ENCODE peak calls at places on chromosomes 7 and 10, in seven cellular contexts. I is H9, G is IMR-90, U is H1, E is mesenchymal stem cell, T is mesendoderm, R is trophoblast cell. S is an unnamed sample.

GRCh38 chr7:47792521-47793121 is 155.6 kb downstream of the PKD1L1 start:
- DNase-seq in R (no peak), U (no peak), E (no peak), T (peak; percentile 40), I (no peak), G (no peak), S (no peak)

GRCh38 chr7:154497751-154498150 is 445.6 kb downstream of the DPP6 start:
- DNase-seq in I (no peak), R (no peak), E (no peak), G (no peak), U (no peak), T (no peak), S (no peak)

GRCh38 chr10:31083765-31084184 is 52.1 kb upstream of the ZNF438 start:
- DNase-seq in G (peak; percentile 39), T (peak; percentile 89), U (peak; percentile 76), I (peak; percentile 64), R (peak; percentile 9), E (peak; percentile 42), S (no peak)

GRCh38 chr7:151243045-151243349 is 5.5 kb downstream of the SMARCD3 start:
- DNase-seq in I (no peak), G (no peak), U (no peak), R (no peak), T (no peak), E (no peak), S (no peak)

GRCh38 chr10:110843031-110843430 is 28.7 kb upstream of the PDCD4 start:
- DNase-seq in T (no peak), I (no peak), R (no peak), U (no peak), E (no peak), G (no peak), S (no peak)

GRCh38 chr10:69421611-69422308 is 5.0 kb upstream of the TACR2 start:
- DNase-seq in U (no peak), G (peak; percentile 41), R (no peak), T (no peak), E (peak; percentile 66), I (no peak), S (no peak)

GRCh38 chr10:133532871-133533270 is 5.7 kb downstream of the CYP2E1 start:
- DNase-seq in R (no peak), G (no peak), I (no peak), E (no peak), T (no peak), U (no peak), S (no peak)

GRCh38 chr7:148507741-148508285 is 82.8 kb upstream of the C7orf33 start:
- DNase-seq in T (no peak), I (no peak), U (no peak), R (no peak), G (no peak), E (no peak), S (no peak)

GRCh38 chr7:39894904-39895303 is 55.2 kb upstream of the CDK13 start:
- DNase-seq in T (no peak), R (no peak), G (peak; percentile 13), E (no peak), U (peak; percentile 40), I (no peak), S (no peak)

GRCh38 chr10:70508912-70509366 is 30.4 kb downstream of the PALD1 start:
- DNase-seq in I (peak; percentile 67), T (peak; percentile 43), G (peak; percentile 28), U (peak; percentile 60), E (peak; percentile 52), R (no peak), S (no peak)

GRCh38 chr10:14486777-14487510 is 156.2 kb upstream of the FRMD4A start:
- DNase-seq in U (peak; percentile 43), G (peak; percentile 94), E (no peak), T (peak; percentile 35), R (no peak), I (no peak), S (no peak)

GRCh38 chr10:30002438-30003266 is 56.7 kb downstream of the JCAD start:
- DNase-seq in U (peak; percentile 83), E (peak; percentile 79), I (peak; percentile 92), T (peak; percentile 91), G (peak; percentile 70), R (peak; percentile 71), S (peak; percentile 55)

GRCh38 chr10:53122265-53122664 is 349.7 kb upstream of the MBL2 start:
- DNase-seq in I (no peak), T (no peak), G (no peak), E (no peak), U (no peak), R (peak; percentile 12), S (no peak)

DNA sequence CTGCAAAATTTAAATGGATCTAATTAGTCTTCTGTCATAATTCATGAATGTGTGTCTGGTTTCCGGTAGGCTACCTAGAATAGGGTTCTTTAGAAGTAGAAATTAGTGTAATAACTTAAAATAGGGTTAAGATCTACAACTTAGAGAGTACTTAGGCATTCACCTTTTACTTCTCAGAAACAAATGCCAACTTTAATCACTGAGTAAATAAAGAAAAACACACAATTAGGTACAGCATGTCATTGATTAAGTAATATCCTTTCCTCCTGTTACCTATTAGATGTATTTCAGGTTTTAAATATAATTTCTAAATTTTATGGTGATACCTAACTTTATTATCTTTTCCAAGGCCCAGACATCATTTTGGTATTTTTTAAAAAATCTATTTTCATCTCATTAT is 9.3 kb downstream of the ANKRD7 start:
- DNase-seq in U (no peak), R (no peak), G (no peak), I (no peak), T (no peak), E (no peak), S (no peak)
- H2BK5ac ChIP-seq in U (no peak overlapping the region), R (no peak overlapping the region), G (no peak overlapping the region), I (no peak overlapping the region), T (no peak overlapping the region), E (no peak overlapping the region), S (no peak overlapping the region)

DNA sequence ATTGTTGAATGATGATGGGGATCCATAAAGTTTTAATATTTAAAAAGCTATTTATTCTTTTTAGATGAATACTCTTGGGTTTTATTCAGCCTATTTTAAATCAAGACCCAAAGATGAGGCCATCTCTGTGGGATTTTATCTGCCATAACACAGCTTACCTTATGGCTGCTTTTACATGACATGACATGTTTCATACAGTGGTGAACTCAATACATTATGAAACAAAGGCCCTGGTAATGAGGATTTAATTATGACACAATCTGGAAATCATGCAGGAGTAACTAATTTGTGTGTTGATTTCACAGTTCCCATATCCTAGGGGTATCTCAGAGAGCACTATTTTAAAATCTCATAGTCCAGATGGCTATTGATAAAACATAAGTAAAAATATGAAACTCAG is 661.8 kb upstream of the FZD8 start:
- DNase-seq in U (no peak), E (no peak), R (no peak), T (no peak), G (no peak), I (no peak), S (no peak)
- H2BK5ac ChIP-seq in U (no peak overlapping the region), E (no peak overlapping the region), R (no peak overlapping the region), T (no peak overlapping the region), G (no peak overlapping the region), I (no peak overlapping the region), S (no peak overlapping the region)

DNA sequence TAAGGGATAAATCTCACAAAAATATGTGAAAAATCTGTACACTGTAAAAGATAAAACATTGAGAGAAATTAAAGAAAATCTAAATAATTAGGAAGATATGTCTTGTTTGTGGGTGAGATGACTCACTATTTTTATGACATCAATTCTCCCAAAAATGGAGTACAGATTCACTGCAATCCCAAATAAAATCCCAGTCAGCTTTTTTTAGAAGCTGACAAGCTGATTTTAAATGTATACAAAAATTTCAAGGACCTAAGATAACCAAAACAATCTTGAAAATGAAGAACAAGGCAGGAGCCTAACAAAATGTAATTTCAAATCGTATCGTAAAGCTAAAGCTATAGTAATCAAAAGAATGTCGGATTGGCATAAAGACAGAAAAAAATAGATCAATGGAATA is 458.1 kb downstream of the GRID1 start:
- DNase-seq in G (no peak), E (no peak), I (no peak), R (no peak), T (no peak), U (no peak), S (no peak)
- H2BK5ac ChIP-seq in G (no peak overlapping the region), E (no peak overlapping the region), I (no peak overlapping the region), R (no peak overlapping the region), T (no peak overlapping the region), U (no peak overlapping the region), S (no peak overlapping the region)

GRCh38 chr10:18162021-18162631 is 21.9 kb downstream of the CACNB2 start:
- DNase-seq in E (no peak), G (no peak), T (no peak), I (no peak), U (no peak), R (no peak), S (no peak)

GRCh38 chr10:18159596-18159995 is 19.4 kb downstream of the CACNB2 start:
- DNase-seq in R (no peak), E (no peak), T (no peak), G (no peak), U (no peak), I (no peak), S (no peak)

GRCh38 chr10:18158698-18159342 is 18.6 kb downstream of the CACNB2 start:
- DNase-seq in G (peak; percentile 37), I (no peak), U (no peak), E (no peak), R (no peak), T (no peak), S (no peak)

GRCh38 chr10:18164771-18165361 is 24.6 kb downstream of the CACNB2 start:
- DNase-seq in E (peak; percentile 70), R (no peak), I (no peak), G (peak; percentile 97), U (no peak), T (no peak), S (no peak)

GRCh38 chr10:18164093-18164492 is 23.9 kb downstream of the CACNB2 start:
- DNase-seq in T (no peak), I (no peak), U (no peak), R (no peak), E (peak; percentile 86), G (peak; percentile 91), S (no peak)
- H2BK5ac ChIP-seq in T (no peak overlapping the region), I (no peak overlapping the region), U (no peak overlapping the region), R (no peak overlapping the region), E (no peak overlapping the region), G (peak overlapping the region; percentile 71), S (no peak overlapping the region)

DNA sequence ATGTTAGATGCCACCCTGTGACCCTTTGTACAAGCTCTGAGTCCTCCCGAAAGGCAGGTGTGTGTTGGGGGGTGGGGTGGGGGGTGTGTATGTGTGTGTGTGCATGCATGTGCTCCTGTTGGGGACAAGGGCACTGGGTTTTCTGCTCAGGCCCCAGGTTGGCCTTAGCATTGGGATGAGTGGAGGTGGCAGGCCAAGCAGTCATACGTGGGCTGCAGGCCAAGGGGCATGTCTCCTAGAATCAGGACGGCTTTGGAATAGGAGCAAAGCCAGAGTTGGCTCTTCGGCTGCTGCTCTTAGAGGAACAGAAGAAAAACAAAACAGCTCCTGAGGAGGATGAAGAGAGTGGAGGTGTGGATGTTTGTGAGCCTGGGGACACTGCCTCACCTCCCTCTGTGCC is 26.0 kb downstream of the HSPA12A start:
- DNase-seq in U (no peak), E (no peak), G (no peak), I (no peak), R (no peak), T (no peak), S (no peak)
- H2BK5ac ChIP-seq in U (no peak overlapping the region), E (no peak overlapping the region), G (no peak overlapping the region), I (no peak overlapping the region), R (no peak overlapping the region), T (no peak overlapping the region), S (no peak overlapping the region)

GRCh38 chr7:159121068-159121467 is 23.6 kb downstream of the VIPR2 start:
- DNase-seq in T (no peak), R (no peak), U (no peak), E (no peak), G (no peak), I (peak; percentile 17), S (no peak)
- H2BK5ac ChIP-seq in T (no peak overlapping the region), R (no peak overlapping the region), U (no peak overlapping the region), E (no peak overlapping the region), G (no peak overlapping the region), I (no peak overlapping the region), S (no peak overlapping the region)

S was measured in neuronal stem cell.